ENCODE peak calls at places on chromosome 2, in six cellular contexts. F is DMS153, U is cerebellar cortex, G is tibial nerve, V is NCI-H146, N is GDM1. L is an unnamed sample.

GRCh38 chr2:94759211-94759610 is 112.0 kb upstream of the TEKT4 start:
- DNase-seq in F (no peak), V (no peak), U (peak), N (peak), G (no peak), L (no peak)

GRCh38 chr2:127117603-127118002 is 10.6 kb upstream of the BIN1 start:
- DNase-seq in F (no peak), N (no peak), G (no peak), U (no peak), V (no peak), L (no peak)

GRCh38 chr2:228688007-228688645 is 506.6 kb upstream of the SPHKAP start:
- DNase-seq in U (no peak), V (no peak), G (no peak), N (no peak), F (peak), L (peak)

GRCh38 chr2:149735237-149735958 is 147.8 kb upstream of the MMADHC start:
- DNase-seq in F (no peak), V (no peak), N (no peak), G (no peak), U (peak), L (peak)

GRCh38 chr2:104857262-104858221 is 3.6 kb downstream of the POU3F3 start:
- DNase-seq in V (no peak), U (no peak), F (no peak), N (no peak), G (no peak), L (no peak)

GRCh38 chr2:188439986-188440385 is 148.3 kb downstream of the GULP1 start:
- DNase-seq in U (no peak), G (no peak), N (no peak), V (no peak), F (no peak), L (no peak)

GRCh38 chr2:168559187-168559586 is 103.1 kb downstream of the CERS6 start:
- DNase-seq in G (peak), N (no peak), U (no peak), V (no peak), F (peak), L (peak)

GRCh38 chr2:38440655-38441054 is 63.6 kb upstream of the ATL2 start:
- DNase-seq in V (peak), U (no peak), G (no peak), N (no peak), F (no peak), L (no peak)

GRCh38 chr2:58449286-58450010 is 208.3 kb upstream of the FANCL start:
- DNase-seq in G (no peak), U (no peak), N (no peak), V (peak), F (no peak), L (no peak)

GRCh38 chr2:1421731-1422130 is 8.5 kb downstream of the TPO start:
- DNase-seq in G (no peak), F (no peak), U (no peak), V (no peak), N (no peak), L (no peak)

GRCh38 chr2:9378433-9379371 is 44.6 kb downstream of the ITGB1BP1 start:
- DNase-seq in V (no peak), U (peak), G (peak), F (no peak), N (no peak), L (peak)

GRCh38 chr2:54549912-54550518 is 93.9 kb downstream of the SPTBN1 start:
- DNase-seq in G (no peak), U (peak), N (no peak), F (no peak), V (no peak), L (no peak)

GRCh38 chr2:65436825-65437221 is 4.4 kb upstream of the SPRED2 start:
- DNase-seq in F (no peak), U (no peak), V (no peak), G (no peak), N (no peak), L (no peak)

GRCh38 chr2:112673008-112673407 is 27.3 kb downstream of the SLC20A1 start:
- DNase-seq in F (no peak), G (no peak), V (no peak), N (no peak), U (no peak), L (no peak)

GRCh38 chr2:60216452-60216995 is 336.9 kb downstream of the BCL11A start:
- DNase-seq in V (no peak), N (no peak), F (no peak), G (no peak), U (no peak), L (no peak)

GRCh38 chr2:217293607-217294006 is 433.7 kb upstream of the TNP1 start:
- DNase-seq in G (no peak), V (no peak), N (no peak), F (no peak), U (no peak), L (no peak)

GRCh38 chr2:171386627-171387026 is 47.2 kb downstream of the METTL8 start:
- DNase-seq in F (no peak), V (no peak), G (no peak), U (no peak), N (no peak), L (no peak)

GRCh38 chr2:9092383-9093282 is 89.1 kb upstream of the MBOAT2 start:
- DNase-seq in N (no peak), V (no peak), F (no peak), G (no peak), U (no peak), L (no peak)

GRCh38 chr2:219041252-219041651 is at the start of gene CFAP65:
- DNase-seq in V (peak), F (peak), N (no peak), U (peak), G (no peak), L (peak)

GRCh38 chr2:27212626-27213471 is 781 bp upstream of the SLC5A6 start:
- DNase-seq in F (no peak), U (no peak), V (peak), G (peak), N (no peak), L (peak)

GRCh38 chr2:230564805-230565779 is 147.6 kb upstream of the CAB39 start:
- DNase-seq in F (no peak), G (no peak), N (peak), V (no peak), U (no peak), L (peak)

GRCh38 chr2:190094471-190094870 is 31.9 kb upstream of the MSTN start:
- DNase-seq in V (no peak), F (no peak), N (no peak), G (no peak), U (no peak), L (no peak)

GRCh38 chr2:238425505-238425978 is 1.2 kb upstream of the ASB1 start:
- DNase-seq in U (no peak), G (no peak), N (no peak), F (no peak), V (no peak), L (no peak)

GRCh38 chr2:44793322-44793870 is 148.1 kb upstream of the SIX3 start:
- DNase-seq in V (no peak), F (no peak), N (peak), U (no peak), G (no peak), L (no peak)

GRCh38 chr2:70300771-70301343 is 1.0 kb downstream of the FAM136A start:
- DNase-seq in G (no peak), F (no peak), U (no peak), V (peak), N (no peak), L (no peak)

GRCh38 chr2:240836781-240837467 is 16.9 kb upstream of the KIF1A start:
- DNase-seq in N (no peak), U (no peak), F (no peak), V (no peak), G (no peak), L (peak)

GRCh38 chr2:23009545-23010149 is 375.3 kb upstream of the KLHL29 start:
- DNase-seq in V (no peak), G (peak), N (no peak), F (no peak), U (peak), L (no peak)

GRCh38 chr2:72035518-72036172 is 112.0 kb downstream of the CYP26B1 start:
- DNase-seq in V (no peak), N (no peak), G (no peak), F (no peak), U (no peak), L (peak)

GRCh38 chr2:237483018-237483731 is 3.9 kb upstream of the MLPH start:
- DNase-seq in F (peak), V (no peak), N (no peak), G (no peak), U (no peak), L (peak)

GRCh38 chr2:62662131-62662530 is 43.4 kb upstream of the EHBP1 start:
- DNase-seq in N (no peak), U (no peak), F (no peak), G (no peak), V (no peak), L (no peak)

GRCh38 chr2:179460530-179460929 is 195.9 kb upstream of the SESTD1 start:
- DNase-seq in N (no peak), F (no peak), U (no peak), G (no peak), V (no peak), L (peak)

GRCh38 chr2:163729874-163730273 is 5.9 kb downstream of the FIGN start:
- DNase-seq in F (no peak), G (no peak), U (no peak), N (no peak), V (no peak), L (no peak)

GRCh38 chr2:112995346-112995920 is 9.8 kb upstream of the IL36A start:
- DNase-seq in U (no peak), V (no peak), G (no peak), F (no peak), N (no peak), L (no peak)

GRCh38 chr2:183063083-183063482 is 15.5 kb upstream of the DUSP19 start:
- DNase-seq in U (no peak), V (peak), F (no peak), G (no peak), N (no peak), L (peak)

GRCh38 chr2:163441603-163442002 is 294.2 kb downstream of the FIGN start:
- DNase-seq in N (no peak), V (no peak), U (no peak), F (no peak), G (no peak), L (no peak)

GRCh38 chr2:9191044-9191481 is 15.5 kb upstream of the ASAP2 start:
- DNase-seq in V (peak), G (peak), F (peak), N (no peak), U (no peak), L (peak)

GRCh38 chr2:224712346-224712745 is 3.8 kb downstream of the CCDC195 start:
- DNase-seq in G (no peak), N (no peak), V (no peak), F (no peak), U (no peak), L (peak)

GRCh38 chr2:29463181-29463900 is 348.1 kb downstream of the CLIP4 start:
- DNase-seq in V (no peak), G (no peak), F (no peak), U (no peak), N (no peak), L (peak)

GRCh38 chr2:146940016-146940685 is 904.7 kb upstream of the ACVR2A start:
- DNase-seq in N (no peak), U (no peak), F (no peak), G (no peak), V (no peak), L (peak)